ENCODE peak calls at places on chromosome 10, in four cellular contexts. C, P, Z and K are unnamed samples.
A peak's percentile ranks its signal among the peaks of the same experiment; 100 is the strongest.

GRCh38 chr10:48287417-48288391 is 13.2 kb upstream of the FRMPD2 start:
- DNase-seq in C (no peak), P (no peak), Z (peak; percentile 33), K (no peak)

GRCh38 chr10:97869091-97870042 is 19.7 kb downstream of the GOLGA7B start:
- DNase-seq in C (peak; percentile 79), P (peak; percentile 71), Z (peak; percentile 74), K (peak; percentile 75)

GRCh38 chr10:97926055-97926454 is 76.4 kb downstream of the GOLGA7B start:
- DNase-seq in C (no peak), P (no peak), Z (no peak), K (no peak)

GRCh38 chr10:17599089-17599488 is 18.1 kb downstream of the HACD1 start:
- DNase-seq in C (no peak), P (no peak), Z (no peak), K (peak; percentile 57)

GRCh38 chr10:11539191-11539868 is 72.1 kb downstream of the USP6NL start:
- DNase-seq in C (no peak), P (no peak), Z (no peak), K (no peak)

GRCh38 chr10:92387289-92387940 is 96.4 kb downstream of the MARCHF5 start:
- DNase-seq in C (no peak), P (no peak), Z (no peak), K (peak; percentile 74)

GRCh38 chr10:130455111-130455695 is 319.0 kb downstream of the GLRX3 start:
- DNase-seq in C (no peak), P (no peak), Z (no peak), K (no peak)

GRCh38 chr10:70729763-70730357 is 55.3 kb downstream of the TBATA start:
- DNase-seq in C (no peak), P (no peak), Z (no peak), K (no peak)

GRCh38 chr10:126242352-126243260 is 145.7 kb downstream of the ADAM12 start:
- DNase-seq in C (no peak), P (no peak), Z (peak; percentile 69), K (no peak)

GRCh38 chr10:70306168-70306705 is 22.4 kb upstream of the NPFFR1 start:
- DNase-seq in C (no peak), P (no peak), Z (no peak), K (no peak)

GRCh38 chr10:73262105-73262730 is 9.8 kb upstream of the MRPS16 start:
- DNase-seq in C (no peak), P (no peak), Z (no peak), K (no peak)

GRCh38 chr10:3782456-3783312 is 2.3 kb downstream of the KLF6 start:
- DNase-seq in C (peak; percentile 76), P (peak; percentile 49), Z (peak; percentile 59), K (no peak)

GRCh38 chr10:1272762-1273161 is 216.6 kb downstream of the WDR37 start:
- DNase-seq in C (no peak), P (no peak), Z (no peak), K (no peak)

GRCh38 chr10:104589431-104589830 is 51.7 kb upstream of the SORCS3 start:
- DNase-seq in C (no peak), P (no peak), Z (no peak), K (no peak)

DNA sequence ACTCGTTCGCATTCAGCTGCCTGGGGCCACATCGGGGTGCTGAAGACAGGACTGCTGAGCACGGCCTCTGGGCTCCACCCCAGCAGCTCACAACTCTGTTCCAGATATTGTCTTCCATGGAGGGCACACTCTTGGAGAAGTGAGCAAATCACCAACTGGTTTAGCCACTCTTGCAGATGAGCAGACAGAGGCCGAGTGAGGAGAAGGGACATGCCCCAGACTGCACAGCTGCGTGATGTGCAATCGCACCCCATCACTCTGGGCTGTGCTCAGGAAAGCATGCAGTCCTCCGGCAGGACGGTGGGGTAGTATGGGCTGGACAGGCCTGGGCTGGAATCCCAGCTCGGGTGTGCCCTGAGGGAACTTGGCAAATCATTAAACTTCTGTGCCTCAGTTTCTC is 111.6 kb downstream of the FAM53B start:
- DNase-seq in C (no peak), P (no peak), Z (no peak), K (peak; percentile 43)
- H3K27ac ChIP-seq in C (no peak overlapping the region), P (no peak overlapping the region), Z (peak overlapping the region; percentile 66), K (peak overlapping the region; percentile 93)

GRCh38 chr10:77628906-77629730 is 8.5 kb downstream of the KCNMA1 start:
- DNase-seq in C (no peak), P (no peak), Z (no peak), K (no peak)
- H3K4me1 ChIP-seq in C (no peaks in the 10 kb centered on the region), P (no peaks in the 10 kb centered on the region), Z (no peaks in the 10 kb centered on the region), K (peaks cover 20% of the 10 kb centered on the region)

GRCh38 chr10:112732277-112732891 is 217.7 kb upstream of the TCF7L2 start:
- DNase-seq in C (no peak), P (no peak), Z (no peak), K (peak; percentile 77)
- H3K27ac ChIP-seq in C (no peak overlapping the region), P (no peak overlapping the region), Z (peak overlapping the region; percentile 59), K (peak overlapping the region; percentile 62)

GRCh38 chr10:128025951-128026350 is 100.3 kb downstream of the MKI67 start:
- DNase-seq in C (no peak), P (no peak), Z (no peak), K (no peak)

GRCh38 chr10:128025437-128025836 is 100.8 kb downstream of the MKI67 start:
- DNase-seq in C (no peak), P (no peak), Z (no peak), K (no peak)

GRCh38 chr10:128024426-128024825 is 101.8 kb downstream of the MKI67 start:
- DNase-seq in C (no peak), P (no peak), Z (no peak), K (no peak)

GRCh38 chr10:128018704-128019103 is 107.5 kb downstream of the MKI67 start:
- DNase-seq in C (no peak), P (no peak), Z (no peak), K (no peak)

GRCh38 chr10:128022216-128023196 is 103.7 kb downstream of the MKI67 start:
- DNase-seq in C (no peak), P (no peak), Z (no peak), K (no peak)
- H3K4me1 ChIP-seq in C (peaks cover 3% of the 10 kb centered on the region), P (no peaks in the 10 kb centered on the region), Z (peaks cover 27% of the 10 kb centered on the region), K (peaks cover 11% of the 10 kb centered on the region)

GRCh38 chr10:29950391-29950790 is 109.0 kb downstream of the JCAD start:
- DNase-seq in C (no peak), P (no peak), Z (no peak), K (no peak)
- H3K27ac ChIP-seq in C (no peak overlapping the region), P (no peak overlapping the region), Z (no peak overlapping the region), K (no peak overlapping the region)

DNA sequence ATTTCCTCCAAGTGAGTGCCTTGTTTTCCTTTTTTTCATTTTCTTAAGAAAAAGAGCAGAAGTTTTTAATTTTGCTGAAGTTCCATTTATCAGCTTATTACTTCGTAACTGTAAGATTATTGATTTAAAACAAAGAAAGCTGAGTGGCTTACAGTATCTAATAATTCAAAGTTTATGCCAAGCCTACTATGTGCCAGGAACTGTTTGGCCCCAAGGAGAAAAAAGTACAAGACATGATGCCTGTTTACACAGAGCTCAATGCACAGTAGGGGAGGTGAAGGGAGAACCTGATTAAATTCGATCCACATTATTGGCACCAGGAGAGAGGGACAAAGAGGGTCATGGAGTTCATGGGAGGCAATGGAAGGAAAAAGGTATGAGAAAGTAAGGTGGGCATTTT is 419.3 kb upstream of the ZMIZ1 start:
- DNase-seq in C (no peak), P (no peak), Z (no peak), K (no peak)
- H3K4me1 ChIP-seq in C (no peaks in the 10 kb centered on the region), P (no peaks in the 10 kb centered on the region), Z (no peaks in the 10 kb centered on the region), K (peaks cover 13% of the 10 kb centered on the region)

DNA sequence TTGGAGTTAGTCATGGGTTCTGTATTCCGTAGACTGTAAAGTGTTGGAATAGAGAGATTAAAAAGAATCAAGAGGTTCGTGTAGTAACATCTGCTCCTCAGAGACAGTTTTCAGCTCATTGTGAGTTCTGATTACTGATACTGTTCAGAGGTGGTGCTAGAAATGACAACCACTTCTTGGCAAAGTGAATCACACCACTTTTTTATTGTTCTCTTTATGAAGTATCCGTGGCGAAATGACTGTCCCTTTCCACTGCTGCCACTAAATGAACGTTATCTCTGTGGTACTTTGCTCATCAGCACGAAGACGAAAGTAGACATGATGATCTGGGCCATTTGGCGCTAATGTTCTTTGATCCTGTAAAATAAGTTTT is 860 bp downstream of the RPP30 start:
- DNase-seq in C (no peak), P (no peak), Z (no peak), K (no peak)
- H3K27ac ChIP-seq in C (no peak overlapping the region), P (peak overlapping the region; percentile 34), Z (no peak overlapping the region), K (no peak overlapping the region)

GRCh38 chr10:99279626-99280111 is 44.0 kb upstream of the HPSE2 start:
- DNase-seq in C (no peak), P (no peak), Z (no peak), K (no peak)
- H3K4me1 ChIP-seq in C (no peaks in the 10 kb centered on the region), P (no peaks in the 10 kb centered on the region), Z (no peaks in the 10 kb centered on the region), K (peaks cover 4% of the 10 kb centered on the region)

GRCh38 chr10:61870521-61870895 is 31.0 kb upstream of the ARID5B start:
- DNase-seq in C (no peak), P (no peak), Z (no peak), K (no peak)
- H3K27ac ChIP-seq in C (no peak overlapping the region), P (no peak overlapping the region), Z (no peak overlapping the region), K (no peak overlapping the region)

GRCh38 chr10:5658871-5659618 is 7.3 kb downstream of the ASB13 start:
- DNase-seq in C (no peak), P (no peak), Z (no peak), K (no peak)

GRCh38 chr10:5654218-5654755 is 12.1 kb downstream of the ASB13 start:
- DNase-seq in C (no peak), P (no peak), Z (no peak), K (no peak)

GRCh38 chr10:5659702-5660528 is 6.5 kb downstream of the ASB13 start:
- DNase-seq in C (no peak), P (no peak), Z (no peak), K (peak; percentile 68)

GRCh38 chr10:5655003-5655600 is 11.3 kb downstream of the ASB13 start:
- DNase-seq in C (no peak), P (no peak), Z (no peak), K (no peak)

GRCh38 chr10:5656737-5657579 is 9.4 kb downstream of the ASB13 start:
- DNase-seq in C (peak; percentile 14), P (no peak), Z (no peak), K (no peak)
- H3K4me1 ChIP-seq in C (peaks cover 9% of the 10 kb centered on the region), P (peaks cover 22% of the 10 kb centered on the region), Z (peaks cover 6% of the 10 kb centered on the region), K (peaks cover 27% of the 10 kb centered on the region)